ENCODE peak calls at places on chromosomes 1 and 21, in ten cellular contexts. Y is HTR-8/SVneo, S is EH, E is PC-3, V is lower lobe of right lung, B is HepG2, I is NCI-H2171 treated with DMSO at 0.1 percent for 48 hours, O is HAP-1, M is mesenteric fat pad, R is lung microvascular endothelial cell. K is an unnamed sample.

GRCh38 chr1:154256666-154257065 is 15.8 kb upstream of the HAX1 start:
- DNase-seq in R (no peak), O (no peak), S (no peak), M (no peak), Y (no peak), E (no peak), I (no peak), V (no peak), B (no peak), K (no peak)

GRCh38 chr1:230744382-230744781 is 2.8 kb upstream of the CAPN9 start:
- DNase-seq in O (no peak), B (no peak), M (no peak), S (peak; percentile 72), V (no peak), Y (no peak), E (peak; percentile 79), I (peak; percentile 30), R (no peak), K (no peak)

GRCh38 chr21:44911384-44912157 is 9.1 kb downstream of the ITGB2 start:
- DNase-seq in M (no peak), R (peak; percentile 76), E (peak; percentile 92), I (peak; percentile 58), O (no peak), B (peak; percentile 46), Y (no peak), S (no peak), V (peak; percentile 87), K (no peak)

GRCh38 chr1:189022015-189022414 is 1455.6 kb downstream of the BRINP3 start:
- DNase-seq in E (no peak), R (no peak), I (no peak), S (no peak), B (no peak), M (no peak), Y (no peak), O (no peak), V (no peak), K (no peak)

GRCh38 chr1:47587891-47588582 is 150.2 kb downstream of the FOXD2 start:
- DNase-seq in I (peak; percentile 48), O (no peak), S (no peak), V (no peak), R (no peak), Y (no peak), B (no peak), M (peak; percentile 43), E (no peak), K (no peak)

GRCh38 chr1:118842462-118843201 is 145.5 kb downstream of the TBX15 start:
- DNase-seq in V (peak; percentile 68), M (no peak), O (no peak), E (peak; percentile 11), R (no peak), B (no peak), I (peak; percentile 91), Y (no peak), S (no peak), K (peak; percentile 13)

GRCh38 chr1:198986442-198986841 is 347.6 kb downstream of the PTPRC start:
- DNase-seq in V (no peak), R (no peak), I (no peak), S (no peak), E (no peak), B (no peak), Y (no peak), M (no peak), O (no peak), K (no peak)

GRCh38 chr1:38667626-38668025 is 191.9 kb downstream of the RRAGC start:
- DNase-seq in R (no peak), O (no peak), Y (no peak), E (no peak), M (no peak), S (no peak), V (no peak), I (no peak), B (no peak), K (no peak)

GRCh38 chr1:172002725-172003345 is 161.5 kb downstream of the DNM3 start:
- DNase-seq in I (peak; percentile 37), B (peak; percentile 37), V (no peak), S (peak; percentile 68), Y (peak; percentile 4), M (no peak), R (peak; percentile 79), E (peak; percentile 94), O (peak; percentile 33), K (peak; percentile 26)

GRCh38 chr1:92748138-92748537 is 36.8 kb downstream of the EVI5 start:
- DNase-seq in I (no peak), E (no peak), V (no peak), S (no peak), B (no peak), Y (no peak), M (no peak), R (no peak), O (no peak), K (no peak)

GRCh38 chr1:153232553-153232952 is 15.2 kb downstream of the PRR9 start:
- DNase-seq in O (no peak), S (no peak), Y (no peak), R (no peak), V (no peak), M (no peak), I (no peak), E (no peak), B (no peak), K (no peak)

GRCh38 chr1:26516987-26517765 is 12.4 kb upstream of the RPS6KA1 start:
- DNase-seq in S (no peak), E (no peak), V (no peak), O (no peak), R (no peak), M (no peak), I (peak; percentile 92), B (no peak), Y (no peak), K (peak; percentile 46)

GRCh38 chr1:161427733-161428516 is 60.2 kb upstream of the CFAP126 start:
- DNase-seq in B (peak; percentile 35), R (peak; percentile 25), Y (peak; percentile 49), S (peak; percentile 63), O (peak; percentile 38), I (no peak), E (no peak), V (no peak), M (no peak), K (no peak)

GRCh38 chr21:33801424-33802405 is 113.9 kb downstream of the ATP5PO start:
- DNase-seq in S (peak; percentile 85), R (peak; percentile 44), O (no peak), Y (peak; percentile 77), E (peak; percentile 98), I (peak; percentile 96), V (no peak), B (peak; percentile 1), M (no peak), K (no peak)

GRCh38 chr1:27525296-27526271 is 35.6 kb upstream of the WASF2 start:
- DNase-seq in S (peak; percentile 84), Y (peak; percentile 64), B (no peak), M (no peak), R (no peak), I (peak; percentile 95), O (peak; percentile 74), V (peak; percentile 81), E (no peak), K (peak; percentile 89)

GRCh38 chr21:26409735-26410134 is 163.4 kb downstream of the CYYR1 start:
- DNase-seq in S (no peak), O (no peak), V (no peak), E (no peak), M (no peak), Y (no peak), R (no peak), I (no peak), B (no peak), K (no peak)

GRCh38 chr1:64745181-64745985 is 508 bp downstream of the RAVER2 start:
- DNase-seq in V (peak; percentile 48), B (peak; percentile 6), O (peak; percentile 47), I (peak; percentile 53), Y (peak; percentile 3), M (no peak), E (peak; percentile 37), S (peak; percentile 24), R (peak; percentile 21), K (peak; percentile 36)

GRCh38 chr1:15966956-15967344 is 9.0 kb downstream of the ZBTB17 start:
- DNase-seq in M (no peak), I (no peak), B (no peak), O (no peak), Y (no peak), S (no peak), V (no peak), E (no peak), R (no peak), K (no peak)

GRCh38 chr1:193355179-193355578 is 168.8 kb upstream of the B3GALT2 start:
- DNase-seq in S (peak; percentile 27), B (peak; percentile 81), E (peak; percentile 88), R (peak; percentile 69), M (no peak), Y (no peak), I (no peak), O (no peak), V (no peak), K (no peak)

GRCh38 chr21:39073717-39074116 is 109.5 kb downstream of the PSMG1 start:
- DNase-seq in V (no peak), E (no peak), M (no peak), B (no peak), S (peak; percentile 27), Y (no peak), R (no peak), I (peak; percentile 11), O (no peak), K (no peak)

GRCh38 chr1:11531943-11532342 is 53.0 kb downstream of the DISP3 start:
- DNase-seq in E (no peak), O (no peak), B (no peak), Y (no peak), M (peak; percentile 55), I (no peak), S (no peak), V (no peak), R (no peak), K (no peak)

GRCh38 chr1:221530791-221531190 is 211.1 kb downstream of the DUSP10 start:
- DNase-seq in B (no peak), M (no peak), S (peak; percentile 57), E (no peak), Y (no peak), V (no peak), O (no peak), I (no peak), R (no peak), K (no peak)

GRCh38 chr1:9539829-9540550 is 725 bp downstream of the SLC25A33 start:
- DNase-seq in R (peak; percentile 51), I (peak; percentile 41), O (peak; percentile 51), V (peak; percentile 70), E (peak; percentile 47), B (no peak), Y (peak; percentile 57), S (peak; percentile 62), M (no peak), K (peak; percentile 46)

GRCh38 chr1:12436817-12437599 is 181.0 kb downstream of the DHRS3 start:
- DNase-seq in S (peak; percentile 81), V (no peak), R (no peak), O (no peak), B (peak; percentile 69), Y (no peak), I (no peak), M (no peak), E (peak; percentile 94), K (no peak)

GRCh38 chr21:29288239-29288638 is 10.5 kb upstream of the BACH1 start:
- DNase-seq in R (no peak), V (no peak), O (no peak), Y (no peak), M (no peak), I (no peak), E (no peak), S (no peak), B (no peak), K (no peak)